ENCODE peak calls at places on chromosomes 13 and 19, in five cellular contexts. E, J, D, X and T are unnamed samples. For H3K4me1, the result is how much of the 10 kb centered on the place peaks cover.

GRCh38 chr19:43780706-43781525 is at the start of gene KCNN4:
- DNase-seq in E (no peak), J (no peak), D (peak), X (peak), T (no peak)

GRCh38 chr13:95191821-95192220 is 109.4 kb downstream of the ABCC4 start:
- DNase-seq in E (no peak), J (peak), D (peak), X (peak), T (peak)

GRCh38 chr19:42363614-42364346 is 26.3 kb downstream of the CNFN start:
- DNase-seq in E (no peak), J (no peak), D (no peak), X (no peak), T (no peak)

GRCh38 chr19:20662421-20663105 is 1.2 kb upstream of the ZNF626 start:
- DNase-seq in E (no peak), J (no peak), D (no peak), X (no peak), T (no peak)

GRCh38 chr13:41137951-41138350 is 5.3 kb upstream of the KBTBD6 start:
- DNase-seq in E (no peak), J (no peak), D (no peak), X (peak), T (no peak)

GRCh38 chr19:29383696-29384095 is 142.1 kb upstream of the VSTM2B start:
- DNase-seq in E (peak), J (peak), D (no peak), X (no peak), T (no peak)

GRCh38 chr13:39036212-39036611 is 1.7 kb downstream of the PROSER1 start:
- DNase-seq in E (no peak), J (no peak), D (peak), X (peak), T (no peak)

GRCh38 chr13:99075268-99076191 is 97.7 kb upstream of the DOCK9 start:
- DNase-seq in E (no peak), J (no peak), D (no peak), X (no peak), T (no peak)

GRCh38 chr13:44276061-44276460 is 97.6 kb upstream of the SERP2 start:
- DNase-seq in E (no peak), J (no peak), D (no peak), X (no peak), T (no peak)

GRCh38 chr13:79560954-79561353 is 80.0 kb downstream of the NDFIP2 start:
- DNase-seq in E (no peak), J (no peak), D (no peak), X (no peak), T (no peak)

GRCh38 chr13:28337196-28338045 is 157.5 kb downstream of the FLT1 start:
- DNase-seq in E (no peak), J (no peak), D (no peak), X (peak), T (no peak)

GRCh38 chr19:4877753-4878490 is 10.5 kb upstream of the PLIN3 start:
- DNase-seq in E (no peak), J (peak), D (no peak), X (no peak), T (no peak)

GRCh38 chr19:5961969-5962945 is 15.7 kb downstream of the RANBP3 start:
- DNase-seq in E (no peak), J (no peak), D (peak), X (peak), T (no peak)

GRCh38 chr19:51676566-51677083 is 16.5 kb upstream of the SPACA6 start:
- DNase-seq in E (no peak), J (no peak), D (no peak), X (no peak), T (no peak)

GRCh38 chr19:2962018-2962670 is 15.2 kb upstream of the TLE6 start:
- DNase-seq in E (no peak), J (no peak), D (peak), X (peak), T (peak)

GRCh38 chr13:44806841-44807240 is 182.4 kb downstream of the NUFIP1 start:
- DNase-seq in E (no peak), J (peak), D (no peak), X (no peak), T (no peak)

GRCh38 chr19:294819-295686 is 3.9 kb upstream of the PLPP2 start:
- DNase-seq in E (peak), J (no peak), D (peak), X (no peak), T (no peak)

GRCh38 chr13:96198038-96198437 is 108.1 kb downstream of the HS6ST3 start:
- DNase-seq in E (no peak), J (no peak), D (no peak), X (no peak), T (no peak)

GRCh38 chr13:31962661-31963345 is 68.8 kb upstream of the FRY start:
- DNase-seq in E (no peak), J (no peak), D (no peak), X (no peak), T (no peak)

GRCh38 chr19:31701146-31701545 is 351.9 kb upstream of the TSHZ3 start:
- DNase-seq in E (no peak), J (no peak), D (no peak), X (no peak), T (no peak)

GRCh38 chr19:7006305-7006704 is 14.9 kb downstream of the MBD3L2B start:
- DNase-seq in E (no peak), J (no peak), D (no peak), X (no peak), T (no peak)

GRCh38 chr19:33214621-33215020 is 11.0 kb downstream of the SLC7A10 start:
- DNase-seq in E (no peak), J (no peak), D (no peak), X (peak), T (no peak)

GRCh38 chr19:21750586-21751128 is 16.7 kb downstream of the ZNF100 start:
- DNase-seq in E (peak), J (no peak), D (no peak), X (no peak), T (no peak)

GRCh38 chr19:17511724-17512573 is 500 bp downstream of the PGLS start:
- DNase-seq in E (peak), J (peak), D (peak), X (peak), T (peak)

GRCh38 chr13:99310382-99311031 is 3.3 kb upstream of the GPR183 start:
- DNase-seq in E (no peak), J (no peak), D (no peak), X (peak), T (no peak)

GRCh38 chr13:98978280-98978679 is 416 bp upstream of the DOCK9 start:
- DNase-seq in E (peak), J (no peak), D (no peak), X (peak), T (no peak)

GRCh38 chr19:1104452-1105216 is 840 bp downstream of the GPX4 start:
- DNase-seq in E (no peak), J (peak), D (peak), X (peak), T (no peak)

GRCh38 chr13:23748109-23748508 is 141.1 kb downstream of the MIPEP start:
- DNase-seq in E (no peak), J (no peak), D (no peak), X (no peak), T (no peak)

GRCh38 chr13:97975851-97976550 is 22.5 kb downstream of the IPO5 start:
- DNase-seq in E (peak), J (peak), D (peak), X (peak), T (peak)

GRCh38 chr13:42643076-42643475 is 69.1 kb downstream of the TNFSF11 start:
- DNase-seq in E (no peak), J (no peak), D (no peak), X (no peak), T (no peak)

GRCh38 chr19:20964798-20965197 is 41.7 kb downstream of the ZNF85 start:
- DNase-seq in E (no peak), J (no peak), D (no peak), X (no peak), T (no peak)

GRCh38 chr13:42239644-42240043 is 32.3 kb upstream of the AKAP11 start:
- DNase-seq in E (no peak), J (no peak), D (no peak), X (no peak), T (no peak)

GRCh38 chr19:54561840-54562239 is 11.8 kb upstream of the LILRA2 start:
- DNase-seq in E (no peak), J (no peak), D (no peak), X (no peak), T (no peak)

GRCh38 chr19:19748249-19748938 is 15.5 kb upstream of the ZNF14 start:
- DNase-seq in E (no peak), J (no peak), D (no peak), X (no peak), T (peak)

GRCh38 chr19:11383706-11384048 is 437 bp downstream of the EPOR start:
- DNase-seq in E (no peak), J (no peak), D (no peak), X (no peak), T (no peak)

GRCh38 chr19:10921199-10921879 is 7.1 kb downstream of the YIPF2 start:
- DNase-seq in E (peak), J (no peak), D (no peak), X (no peak), T (no peak)

GRCh38 chr19:16025108-16026101 is 50.9 kb upstream of the TPM4 start:
- DNase-seq in E (peak), J (peak), D (no peak), X (peak), T (no peak)
- TF ChIP-seq CTCF in E (peak), J (peak), D (peak), X (peak), T (no peak)

DNA sequence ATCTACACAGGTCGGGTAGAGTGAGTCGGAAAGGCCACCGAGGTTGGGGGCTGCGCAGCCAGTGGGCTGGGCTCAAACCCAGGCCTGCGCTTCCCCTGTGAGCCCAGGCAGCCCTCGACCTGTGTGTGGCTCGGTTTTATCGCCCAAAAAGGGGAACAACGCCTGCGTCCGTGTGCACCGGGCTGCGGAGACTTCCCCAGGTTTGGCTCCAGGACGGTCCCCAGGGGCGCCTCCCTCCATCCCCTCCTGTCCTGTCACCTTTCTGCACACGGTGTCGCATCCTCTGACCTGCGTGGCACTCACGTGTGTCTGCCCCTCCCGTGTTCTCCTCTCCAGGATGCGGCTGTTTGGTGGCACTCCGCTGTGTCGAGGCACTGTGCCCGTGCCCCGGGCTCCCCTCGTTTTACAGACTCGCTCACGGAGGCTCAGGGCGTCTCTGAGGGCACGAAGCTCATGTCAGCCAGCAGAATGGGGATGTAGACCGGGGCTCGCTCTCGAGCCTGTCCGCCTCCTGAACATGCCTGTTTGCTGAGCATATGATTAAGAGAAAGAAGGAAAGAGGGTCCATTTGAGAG is 25.9 kb downstream of the MCF2L start:
- DNase-seq in E (no peak), J (no peak), D (no peak), X (no peak), T (no peak)
- H3K4me1 ChIP-seq in E (under half), J (under half), D (under half), X (under half), T (under half)

GRCh38 chr13:78121001-78121400 is 202.4 kb upstream of the EDNRB start:
- DNase-seq in E (no peak), J (no peak), D (no peak), X (no peak), T (no peak)

DNA sequence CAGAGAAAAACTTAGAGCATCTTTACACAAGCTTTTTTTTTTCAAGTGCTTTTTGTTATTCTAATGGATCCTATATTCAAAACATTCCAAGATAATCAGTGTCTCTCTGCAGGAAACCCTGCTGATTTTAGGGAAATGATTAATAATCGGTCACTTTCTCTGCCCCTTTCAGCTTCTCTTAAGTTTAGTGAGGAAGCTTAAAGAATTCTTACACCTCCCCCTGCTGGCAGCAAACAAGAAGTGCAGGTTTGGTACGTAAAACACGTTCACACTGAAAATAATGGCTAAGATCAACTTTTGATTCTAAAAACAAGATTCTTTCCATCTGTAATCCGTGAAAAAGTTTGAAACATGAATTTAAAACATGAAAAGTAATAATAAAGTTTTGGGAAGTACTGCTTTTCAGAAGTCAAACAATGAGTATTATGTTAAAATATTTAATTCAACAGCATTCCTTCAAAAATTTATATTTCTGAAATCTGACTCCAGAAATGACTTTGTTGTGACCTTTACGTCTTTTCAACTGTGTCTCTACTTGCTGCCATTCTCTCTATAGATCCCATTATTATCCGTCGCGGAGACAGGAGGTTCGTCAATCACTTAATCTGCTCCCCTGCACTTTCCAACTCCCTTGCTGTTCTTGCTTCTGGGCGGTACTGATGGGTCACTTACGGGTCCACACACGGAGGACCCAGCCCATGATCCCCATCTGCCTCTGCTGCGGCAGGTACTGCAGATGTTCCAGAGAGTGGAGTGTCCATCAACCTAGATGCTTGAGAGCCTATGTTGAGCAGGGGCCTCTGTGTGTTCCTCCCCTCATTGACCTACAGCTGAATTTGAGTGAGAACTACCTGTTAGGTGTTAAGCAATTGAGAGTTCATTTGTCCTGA is 203.1 kb upstream of the EDNRB start:
- DNase-seq in E (no peak), J (no peak), D (peak), X (peak), T (peak)
- TF ChIP-seq CTCF in E (peak), J (peak), D (peak), X (peak), T (peak)

GRCh38 chr19:13027031-13027430 is 31.8 kb downstream of the NFIX start:
- DNase-seq in E (no peak), J (no peak), D (no peak), X (no peak), T (no peak)

GRCh38 chr19:13028027-13028426 is 32.8 kb downstream of the NFIX start:
- DNase-seq in E (no peak), J (no peak), D (no peak), X (no peak), T (no peak)

GRCh38 chr19:13025819-13026477 is 30.7 kb downstream of the NFIX start:
- DNase-seq in E (no peak), J (peak), D (no peak), X (no peak), T (no peak)

GRCh38 chr19:13026478-13026999 is 31.3 kb downstream of the NFIX start:
- DNase-seq in E (no peak), J (peak), D (peak), X (peak), T (no peak)

DNA sequence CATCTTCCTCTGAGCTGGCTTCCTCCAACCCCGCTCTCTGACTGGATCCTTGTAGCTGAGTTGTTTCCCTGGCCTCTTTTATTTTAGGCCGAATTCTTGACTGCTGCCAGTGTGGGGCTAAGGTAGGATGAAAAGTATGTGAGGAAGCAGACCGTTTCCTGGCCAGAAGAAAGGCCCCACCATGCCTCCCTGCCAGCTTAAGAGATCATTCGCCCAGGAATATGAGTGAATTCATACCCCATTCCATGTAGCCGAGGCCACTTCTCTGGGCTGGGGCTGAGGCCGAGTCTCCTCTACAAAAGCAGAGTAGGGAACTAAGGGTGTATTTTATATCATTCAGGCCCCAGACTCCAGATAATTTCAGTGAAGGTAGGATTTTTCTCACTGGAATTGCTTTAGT is 32.3 kb downstream of the NFIX start:
- DNase-seq in E (no peak), J (no peak), D (no peak), X (no peak), T (no peak)
- H3K4me1 ChIP-seq in E (under half), J (half or more), D (under half), X (under half), T (under half)

GRCh38 chr13:49791214-49791752 is 1.2 kb downstream of the KPNA3 start:
- DNase-seq in E (no peak), J (no peak), D (peak), X (peak), T (no peak)
- TF ChIP-seq CTCF in E (peak), J (no peak), D (no peak), X (no peak), T (peak)

GRCh38 chr19:35040826-35041547 is 534 bp upstream of the HPN start:
- DNase-seq in E (peak), J (peak), D (peak), X (peak), T (peak)
- H3K4me1 ChIP-seq in E (under half), J (under half), D (under half), X (under half), T (half or more)

GRCh38 chr13:46343279-46343949 is 43.6 kb downstream of the RUBCNL start:
- DNase-seq in E (no peak), J (no peak), D (no peak), X (no peak), T (peak)

GRCh38 chr13:46342538-46342937 is 44.5 kb downstream of the RUBCNL start:
- DNase-seq in E (no peak), J (no peak), D (no peak), X (no peak), T (no peak)

GRCh38 chr13:46340631-46341111 is 46.4 kb downstream of the RUBCNL start:
- DNase-seq in E (no peak), J (no peak), D (no peak), X (no peak), T (no peak)

GRCh38 chr13:46339035-46339666 is 47.9 kb downstream of the RUBCNL start:
- DNase-seq in E (no peak), J (no peak), D (no peak), X (peak), T (peak)

DNA sequence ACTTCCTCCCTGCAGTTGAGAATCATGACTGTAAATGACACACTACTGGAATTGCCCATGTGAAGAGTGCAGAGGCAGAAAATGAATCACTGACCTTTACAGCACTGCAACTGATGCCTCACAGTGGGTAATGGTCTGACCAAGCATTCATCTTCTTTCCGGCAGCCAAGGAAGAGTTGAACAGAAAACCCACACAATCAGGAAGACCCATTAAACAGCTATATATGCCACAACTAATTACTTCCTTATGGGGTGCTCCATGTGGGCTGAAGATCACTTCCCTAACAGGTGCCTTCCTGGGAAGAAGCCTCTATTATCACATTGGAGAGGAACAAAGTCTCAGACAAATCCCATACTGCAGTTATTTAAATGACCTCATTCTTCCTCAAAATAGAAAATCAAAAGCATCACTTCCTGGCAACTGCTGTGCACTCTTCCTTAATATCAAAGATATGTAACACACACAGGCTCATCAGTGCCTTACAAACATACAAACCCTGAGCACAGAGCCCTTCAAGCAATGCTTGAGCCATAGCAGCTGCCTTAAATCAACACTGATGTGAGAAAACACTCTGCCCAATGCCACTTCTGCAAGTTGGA is 45.8 kb downstream of the RUBCNL start:
- DNase-seq in E (no peak), J (no peak), D (no peak), X (peak), T (peak)
- TF ChIP-seq CTCF in E (no peak), J (no peak), D (no peak), X (no peak), T (no peak)